ENCODE peak calls at places on chromosomes 1 and 21, in seven cellular contexts. One of them, this sample, is unnamed.

GRCh38 chr1:176058686-176059085 is 148.4 kb downstream of the COP1 start:
- DNase-seq in LHCN-M2: no peak
- DNase-seq in activated naive CD8-positive, alpha-beta T cell treated with anti-CD3 and anti-CD28 coated beads, Interleukin-2, amount 50 U/mL, for 24 hours: no peak
- DNase-seq in NCI-H526 treated with DMSO at 0.1 percent for 48 hours: no peak
- DNase-seq in HuH-7.5: peak; percentile 20
- DNase-seq in EL: no peak
- DNase-seq in RPMI7951: no peak
- DNase-seq in this sample: no peak

GRCh38 chr21:42846221-42846620 is 33.1 kb downstream of the WDR4 start:
- DNase-seq in LHCN-M2: no peak
- DNase-seq in activated naive CD8-positive, alpha-beta T cell treated with anti-CD3 and anti-CD28 coated beads, Interleukin-2, amount 50 U/mL, for 24 hours: no peak
- DNase-seq in NCI-H526 treated with DMSO at 0.1 percent for 48 hours: no peak
- DNase-seq in HuH-7.5: no peak
- DNase-seq in EL: no peak
- DNase-seq in RPMI7951: no peak
- DNase-seq in this sample: no peak

GRCh38 chr1:164767257-164768044 is 208.5 kb downstream of the PBX1 start:
- DNase-seq in LHCN-M2: peak; percentile 87
- DNase-seq in activated naive CD8-positive, alpha-beta T cell treated with anti-CD3 and anti-CD28 coated beads, Interleukin-2, amount 50 U/mL, for 24 hours: no peak
- DNase-seq in NCI-H526 treated with DMSO at 0.1 percent for 48 hours: no peak
- DNase-seq in HuH-7.5: no peak
- DNase-seq in EL: peak; percentile 93
- DNase-seq in RPMI7951: peak; percentile 92
- DNase-seq in this sample: no peak

GRCh38 chr1:203287109-203287893 is 18.0 kb upstream of the BTG2 start:
- DNase-seq in LHCN-M2: peak; percentile 90
- DNase-seq in activated naive CD8-positive, alpha-beta T cell treated with anti-CD3 and anti-CD28 coated beads, Interleukin-2, amount 50 U/mL, for 24 hours: peak; percentile 81
- DNase-seq in NCI-H526 treated with DMSO at 0.1 percent for 48 hours: no peak
- DNase-seq in HuH-7.5: peak; percentile 31
- DNase-seq in EL: no peak
- DNase-seq in RPMI7951: no peak
- DNase-seq in this sample: peak; percentile 90

GRCh38 chr1:85122169-85122568 is 73.9 kb upstream of the MCOLN3 start:
- DNase-seq in LHCN-M2: no peak
- DNase-seq in activated naive CD8-positive, alpha-beta T cell treated with anti-CD3 and anti-CD28 coated beads, Interleukin-2, amount 50 U/mL, for 24 hours: no peak
- DNase-seq in NCI-H526 treated with DMSO at 0.1 percent for 48 hours: no peak
- DNase-seq in HuH-7.5: no peak
- DNase-seq in EL: no peak
- DNase-seq in RPMI7951: no peak
- DNase-seq in this sample: no peak

GRCh38 chr1:183023601-183024351 is 556 bp downstream of the LAMC1 start:
- DNase-seq in LHCN-M2: peak; percentile 49
- DNase-seq in activated naive CD8-positive, alpha-beta T cell treated with anti-CD3 and anti-CD28 coated beads, Interleukin-2, amount 50 U/mL, for 24 hours: peak; percentile 51
- DNase-seq in NCI-H526 treated with DMSO at 0.1 percent for 48 hours: peak; percentile 90
- DNase-seq in HuH-7.5: peak; percentile 69
- DNase-seq in EL: peak; percentile 62
- DNase-seq in RPMI7951: peak; percentile 42
- DNase-seq in this sample: peak; percentile 58

GRCh38 chr1:72827285-72827684 is 544.9 kb upstream of the NEGR1 start:
- DNase-seq in LHCN-M2: peak; percentile 43
- DNase-seq in activated naive CD8-positive, alpha-beta T cell treated with anti-CD3 and anti-CD28 coated beads, Interleukin-2, amount 50 U/mL, for 24 hours: no peak
- DNase-seq in NCI-H526 treated with DMSO at 0.1 percent for 48 hours: no peak
- DNase-seq in HuH-7.5: peak; percentile 6
- DNase-seq in EL: peak; percentile 54
- DNase-seq in RPMI7951: no peak
- DNase-seq in this sample: no peak

GRCh38 chr1:64171797-64172281 is 31.6 kb upstream of the UBE2U start:
- DNase-seq in LHCN-M2: peak; percentile 52
- DNase-seq in activated naive CD8-positive, alpha-beta T cell treated with anti-CD3 and anti-CD28 coated beads, Interleukin-2, amount 50 U/mL, for 24 hours: no peak
- DNase-seq in NCI-H526 treated with DMSO at 0.1 percent for 48 hours: no peak
- DNase-seq in HuH-7.5: no peak
- DNase-seq in EL: peak; percentile 55
- DNase-seq in RPMI7951: peak; percentile 70
- DNase-seq in this sample: no peak

GRCh38 chr21:33985117-33986050 is 69.8 kb upstream of the ATP5PO start:
- DNase-seq in LHCN-M2: no peak
- DNase-seq in activated naive CD8-positive, alpha-beta T cell treated with anti-CD3 and anti-CD28 coated beads, Interleukin-2, amount 50 U/mL, for 24 hours: no peak
- DNase-seq in NCI-H526 treated with DMSO at 0.1 percent for 48 hours: no peak
- DNase-seq in HuH-7.5: no peak
- DNase-seq in EL: no peak
- DNase-seq in RPMI7951: no peak
- DNase-seq in this sample: no peak

GRCh38 chr1:179955731-179956130 is 1.1 kb downstream of the CEP350 start:
- DNase-seq in LHCN-M2: no peak
- DNase-seq in activated naive CD8-positive, alpha-beta T cell treated with anti-CD3 and anti-CD28 coated beads, Interleukin-2, amount 50 U/mL, for 24 hours: no peak
- DNase-seq in NCI-H526 treated with DMSO at 0.1 percent for 48 hours: no peak
- DNase-seq in HuH-7.5: no peak
- DNase-seq in EL: no peak
- DNase-seq in RPMI7951: no peak
- DNase-seq in this sample: no peak

GRCh38 chr1:205285391-205286101 is 36.0 kb downstream of the NUAK2 start:
- DNase-seq in LHCN-M2: no peak
- DNase-seq in activated naive CD8-positive, alpha-beta T cell treated with anti-CD3 and anti-CD28 coated beads, Interleukin-2, amount 50 U/mL, for 24 hours: peak; percentile 63
- DNase-seq in NCI-H526 treated with DMSO at 0.1 percent for 48 hours: no peak
- DNase-seq in HuH-7.5: no peak
- DNase-seq in EL: no peak
- DNase-seq in RPMI7951: peak; percentile 68
- DNase-seq in this sample: peak; percentile 75

GRCh38 chr1:116574581-116575291 is 3.9 kb upstream of the CD58 start:
- DNase-seq in LHCN-M2: peak; percentile 58
- DNase-seq in activated naive CD8-positive, alpha-beta T cell treated with anti-CD3 and anti-CD28 coated beads, Interleukin-2, amount 50 U/mL, for 24 hours: peak; percentile 63
- DNase-seq in NCI-H526 treated with DMSO at 0.1 percent for 48 hours: peak; percentile 42
- DNase-seq in HuH-7.5: peak; percentile 82
- DNase-seq in EL: peak; percentile 67
- DNase-seq in RPMI7951: peak; percentile 68
- DNase-seq in this sample: peak; percentile 75

GRCh38 chr1:84339503-84339902 is 38.0 kb downstream of the SAMD13 start:
- DNase-seq in LHCN-M2: peak; percentile 33
- DNase-seq in activated naive CD8-positive, alpha-beta T cell treated with anti-CD3 and anti-CD28 coated beads, Interleukin-2, amount 50 U/mL, for 24 hours: no peak
- DNase-seq in NCI-H526 treated with DMSO at 0.1 percent for 48 hours: no peak
- DNase-seq in HuH-7.5: no peak
- DNase-seq in EL: peak; percentile 11
- DNase-seq in RPMI7951: peak; percentile 29
- DNase-seq in this sample: no peak

GRCh38 chr1:119435061-119435460 is 20.1 kb downstream of the HSD3B2 start:
- DNase-seq in LHCN-M2: peak; percentile 49
- DNase-seq in activated naive CD8-positive, alpha-beta T cell treated with anti-CD3 and anti-CD28 coated beads, Interleukin-2, amount 50 U/mL, for 24 hours: no peak
- DNase-seq in NCI-H526 treated with DMSO at 0.1 percent for 48 hours: no peak
- DNase-seq in HuH-7.5: no peak
- DNase-seq in EL: no peak
- DNase-seq in RPMI7951: peak; percentile 25
- DNase-seq in this sample: no peak

GRCh38 chr1:21641076-21641475 is 28.1 kb downstream of the RAP1GAP start:
- DNase-seq in LHCN-M2: no peak
- DNase-seq in activated naive CD8-positive, alpha-beta T cell treated with anti-CD3 and anti-CD28 coated beads, Interleukin-2, amount 50 U/mL, for 24 hours: no peak
- DNase-seq in NCI-H526 treated with DMSO at 0.1 percent for 48 hours: no peak
- DNase-seq in HuH-7.5: no peak
- DNase-seq in EL: no peak
- DNase-seq in RPMI7951: no peak
- DNase-seq in this sample: no peak

GRCh38 chr1:109959974-109960744 is 24.4 kb upstream of the AHCYL1 start:
- DNase-seq in LHCN-M2: peak; percentile 82
- DNase-seq in activated naive CD8-positive, alpha-beta T cell treated with anti-CD3 and anti-CD28 coated beads, Interleukin-2, amount 50 U/mL, for 24 hours: no peak
- DNase-seq in NCI-H526 treated with DMSO at 0.1 percent for 48 hours: peak; percentile 98
- DNase-seq in HuH-7.5: peak; percentile 45
- DNase-seq in EL: peak; percentile 94
- DNase-seq in RPMI7951: peak; percentile 71
- DNase-seq in this sample: no peak

GRCh38 chr1:246875041-246876026 is 56.4 kb downstream of the AHCTF1 start:
- DNase-seq in LHCN-M2: peak; percentile 83
- DNase-seq in activated naive CD8-positive, alpha-beta T cell treated with anti-CD3 and anti-CD28 coated beads, Interleukin-2, amount 50 U/mL, for 24 hours: no peak
- DNase-seq in NCI-H526 treated with DMSO at 0.1 percent for 48 hours: no peak
- DNase-seq in HuH-7.5: no peak
- DNase-seq in EL: peak; percentile 84
- DNase-seq in RPMI7951: peak; percentile 58
- DNase-seq in this sample: peak; percentile 27

GRCh38 chr21:43864806-43865470 is at the start of gene AGPAT3:
- DNase-seq in LHCN-M2: no peak
- DNase-seq in activated naive CD8-positive, alpha-beta T cell treated with anti-CD3 and anti-CD28 coated beads, Interleukin-2, amount 50 U/mL, for 24 hours: peak; percentile 40
- DNase-seq in NCI-H526 treated with DMSO at 0.1 percent for 48 hours: no peak
- DNase-seq in HuH-7.5: no peak
- DNase-seq in EL: peak; percentile 23
- DNase-seq in RPMI7951: peak; percentile 24
- DNase-seq in this sample: peak; percentile 30

GRCh38 chr1:169201084-169201619 is 94.7 kb downstream of the ATP1B1 start:
- DNase-seq in LHCN-M2: peak; percentile 32
- DNase-seq in activated naive CD8-positive, alpha-beta T cell treated with anti-CD3 and anti-CD28 coated beads, Interleukin-2, amount 50 U/mL, for 24 hours: no peak
- DNase-seq in NCI-H526 treated with DMSO at 0.1 percent for 48 hours: no peak
- DNase-seq in HuH-7.5: no peak
- DNase-seq in EL: peak; percentile 71
- DNase-seq in RPMI7951: peak; percentile 11
- DNase-seq in this sample: no peak

GRCh38 chr1:204174958-204175357 is 8.8 kb upstream of the REN start:
- DNase-seq in LHCN-M2: no peak
- DNase-seq in activated naive CD8-positive, alpha-beta T cell treated with anti-CD3 and anti-CD28 coated beads, Interleukin-2, amount 50 U/mL, for 24 hours: no peak
- DNase-seq in NCI-H526 treated with DMSO at 0.1 percent for 48 hours: no peak
- DNase-seq in HuH-7.5: no peak
- DNase-seq in EL: no peak
- DNase-seq in RPMI7951: no peak
- DNase-seq in this sample: no peak

GRCh38 chr1:147238053-147238902 is 4.2 kb upstream of the CHD1L start:
- DNase-seq in LHCN-M2: no peak
- DNase-seq in activated naive CD8-positive, alpha-beta T cell treated with anti-CD3 and anti-CD28 coated beads, Interleukin-2, amount 50 U/mL, for 24 hours: no peak
- DNase-seq in NCI-H526 treated with DMSO at 0.1 percent for 48 hours: no peak
- DNase-seq in HuH-7.5: peak; percentile 44
- DNase-seq in EL: no peak
- DNase-seq in RPMI7951: no peak
- DNase-seq in this sample: no peak

GRCh38 chr1:3529099-3529729 is 74.7 kb downstream of the ARHGEF16 start:
- DNase-seq in LHCN-M2: no peak
- DNase-seq in activated naive CD8-positive, alpha-beta T cell treated with anti-CD3 and anti-CD28 coated beads, Interleukin-2, amount 50 U/mL, for 24 hours: no peak
- DNase-seq in NCI-H526 treated with DMSO at 0.1 percent for 48 hours: no peak
- DNase-seq in HuH-7.5: no peak
- DNase-seq in EL: no peak
- DNase-seq in RPMI7951: peak; percentile 50
- DNase-seq in this sample: no peak

GRCh38 chr1:47471163-47471562 is 33.3 kb downstream of the FOXD2 start:
- DNase-seq in LHCN-M2: no peak
- DNase-seq in activated naive CD8-positive, alpha-beta T cell treated with anti-CD3 and anti-CD28 coated beads, Interleukin-2, amount 50 U/mL, for 24 hours: no peak
- DNase-seq in NCI-H526 treated with DMSO at 0.1 percent for 48 hours: no peak
- DNase-seq in HuH-7.5: no peak
- DNase-seq in EL: no peak
- DNase-seq in RPMI7951: peak; percentile 17
- DNase-seq in this sample: no peak

GRCh38 chr1:58575831-58576726 is 973 bp downstream of the TACSTD2 start:
- DNase-seq in LHCN-M2: no peak
- DNase-seq in activated naive CD8-positive, alpha-beta T cell treated with anti-CD3 and anti-CD28 coated beads, Interleukin-2, amount 50 U/mL, for 24 hours: peak; percentile 44
- DNase-seq in NCI-H526 treated with DMSO at 0.1 percent for 48 hours: no peak
- DNase-seq in HuH-7.5: no peak
- DNase-seq in EL: no peak
- DNase-seq in RPMI7951: no peak
- DNase-seq in this sample: peak; percentile 59

GRCh38 chr1:71463144-71463543 is 382.3 kb upstream of the ZRANB2 start:
- DNase-seq in LHCN-M2: peak; percentile 41
- DNase-seq in activated naive CD8-positive, alpha-beta T cell treated with anti-CD3 and anti-CD28 coated beads, Interleukin-2, amount 50 U/mL, for 24 hours: no peak
- DNase-seq in NCI-H526 treated with DMSO at 0.1 percent for 48 hours: no peak
- DNase-seq in HuH-7.5: no peak
- DNase-seq in EL: peak; percentile 43
- DNase-seq in RPMI7951: no peak
- DNase-seq in this sample: no peak

GRCh38 chr1:27153549-27153886 is 1.4 kb downstream of the SLC9A1 start:
- DNase-seq in LHCN-M2: no peak
- DNase-seq in activated naive CD8-positive, alpha-beta T cell treated with anti-CD3 and anti-CD28 coated beads, Interleukin-2, amount 50 U/mL, for 24 hours: no peak
- DNase-seq in NCI-H526 treated with DMSO at 0.1 percent for 48 hours: no peak
- DNase-seq in HuH-7.5: no peak
- DNase-seq in EL: peak; percentile 47
- DNase-seq in RPMI7951: no peak
- DNase-seq in this sample: no peak

GRCh38 chr1:34763142-34763781 is 3.7 kb downstream of the GJB4 start:
- DNase-seq in LHCN-M2: no peak
- DNase-seq in activated naive CD8-positive, alpha-beta T cell treated with anti-CD3 and anti-CD28 coated beads, Interleukin-2, amount 50 U/mL, for 24 hours: no peak
- DNase-seq in NCI-H526 treated with DMSO at 0.1 percent for 48 hours: no peak
- DNase-seq in HuH-7.5: no peak
- DNase-seq in EL: peak; percentile 63
- DNase-seq in RPMI7951: peak; percentile 37
- DNase-seq in this sample: no peak

GRCh38 chr1:85464497-85465098 is 361 bp downstream of the DDAH1 start:
- DNase-seq in LHCN-M2: peak; percentile 70
- DNase-seq in activated naive CD8-positive, alpha-beta T cell treated with anti-CD3 and anti-CD28 coated beads, Interleukin-2, amount 50 U/mL, for 24 hours: peak; percentile 22
- DNase-seq in NCI-H526 treated with DMSO at 0.1 percent for 48 hours: peak; percentile 45
- DNase-seq in HuH-7.5: peak; percentile 41
- DNase-seq in EL: peak; percentile 84
- DNase-seq in RPMI7951: peak; percentile 67
- DNase-seq in this sample: peak; percentile 71

GRCh38 chr1:31414692-31415370 is 1.8 kb downstream of the SERINC2 start:
- DNase-seq in LHCN-M2: no peak
- DNase-seq in activated naive CD8-positive, alpha-beta T cell treated with anti-CD3 and anti-CD28 coated beads, Interleukin-2, amount 50 U/mL, for 24 hours: no peak
- DNase-seq in NCI-H526 treated with DMSO at 0.1 percent for 48 hours: no peak
- DNase-seq in HuH-7.5: no peak
- DNase-seq in EL: peak; percentile 18
- DNase-seq in RPMI7951: peak; percentile 76
- DNase-seq in this sample: no peak

GRCh38 chr1:109770331-109771095 is 6.8 kb upstream of the EPS8L3 start:
- DNase-seq in LHCN-M2: no peak
- DNase-seq in activated naive CD8-positive, alpha-beta T cell treated with anti-CD3 and anti-CD28 coated beads, Interleukin-2, amount 50 U/mL, for 24 hours: no peak
- DNase-seq in NCI-H526 treated with DMSO at 0.1 percent for 48 hours: no peak
- DNase-seq in HuH-7.5: no peak
- DNase-seq in EL: no peak
- DNase-seq in RPMI7951: no peak
- DNase-seq in this sample: no peak

GRCh38 chr1:54397090-54397591 is 9.1 kb downstream of the SSBP3 start:
- DNase-seq in LHCN-M2: no peak
- DNase-seq in activated naive CD8-positive, alpha-beta T cell treated with anti-CD3 and anti-CD28 coated beads, Interleukin-2, amount 50 U/mL, for 24 hours: no peak
- DNase-seq in NCI-H526 treated with DMSO at 0.1 percent for 48 hours: no peak
- DNase-seq in HuH-7.5: no peak
- DNase-seq in EL: no peak
- DNase-seq in RPMI7951: no peak
- DNase-seq in this sample: no peak

GRCh38 chr21:29265690-29266479 is 32.8 kb upstream of the BACH1 start:
- DNase-seq in LHCN-M2: peak; percentile 38
- DNase-seq in activated naive CD8-positive, alpha-beta T cell treated with anti-CD3 and anti-CD28 coated beads, Interleukin-2, amount 50 U/mL, for 24 hours: peak; percentile 43
- DNase-seq in NCI-H526 treated with DMSO at 0.1 percent for 48 hours: no peak
- DNase-seq in HuH-7.5: no peak
- DNase-seq in EL: peak; percentile 44
- DNase-seq in RPMI7951: peak; percentile 82
- DNase-seq in this sample: peak; percentile 78

GRCh38 chr1:90558126-90558525 is 159.0 kb downstream of the BARHL2 start:
- DNase-seq in LHCN-M2: no peak
- DNase-seq in activated naive CD8-positive, alpha-beta T cell treated with anti-CD3 and anti-CD28 coated beads, Interleukin-2, amount 50 U/mL, for 24 hours: no peak
- DNase-seq in NCI-H526 treated with DMSO at 0.1 percent for 48 hours: no peak
- DNase-seq in HuH-7.5: no peak
- DNase-seq in EL: no peak
- DNase-seq in RPMI7951: peak; percentile 9
- DNase-seq in this sample: no peak

GRCh38 chr1:78833491-78833890 is 173.0 kb downstream of the ADGRL4 start:
- DNase-seq in LHCN-M2: peak; percentile 94
- DNase-seq in activated naive CD8-positive, alpha-beta T cell treated with anti-CD3 and anti-CD28 coated beads, Interleukin-2, amount 50 U/mL, for 24 hours: no peak
- DNase-seq in NCI-H526 treated with DMSO at 0.1 percent for 48 hours: no peak
- DNase-seq in HuH-7.5: no peak
- DNase-seq in EL: peak; percentile 86
- DNase-seq in RPMI7951: peak; percentile 93
- DNase-seq in this sample: no peak

GRCh38 chr1:86906419-86906818 is 7.5 kb downstream of the SELENOF start:
- DNase-seq in LHCN-M2: no peak
- DNase-seq in activated naive CD8-positive, alpha-beta T cell treated with anti-CD3 and anti-CD28 coated beads, Interleukin-2, amount 50 U/mL, for 24 hours: no peak
- DNase-seq in NCI-H526 treated with DMSO at 0.1 percent for 48 hours: no peak
- DNase-seq in HuH-7.5: no peak
- DNase-seq in EL: no peak
- DNase-seq in RPMI7951: no peak
- DNase-seq in this sample: no peak

GRCh38 chr1:56320873-56321272 is 258.5 kb downstream of the PLPP3 start:
- DNase-seq in LHCN-M2: no peak
- DNase-seq in activated naive CD8-positive, alpha-beta T cell treated with anti-CD3 and anti-CD28 coated beads, Interleukin-2, amount 50 U/mL, for 24 hours: no peak
- DNase-seq in NCI-H526 treated with DMSO at 0.1 percent for 48 hours: no peak
- DNase-seq in HuH-7.5: no peak
- DNase-seq in EL: no peak
- DNase-seq in RPMI7951: no peak
- DNase-seq in this sample: no peak

GRCh38 chr1:53725238-53725689 is 13.7 kb downstream of the GLIS1 start:
- DNase-seq in LHCN-M2: peak; percentile 35
- DNase-seq in activated naive CD8-positive, alpha-beta T cell treated with anti-CD3 and anti-CD28 coated beads, Interleukin-2, amount 50 U/mL, for 24 hours: no peak
- DNase-seq in NCI-H526 treated with DMSO at 0.1 percent for 48 hours: no peak
- DNase-seq in HuH-7.5: no peak
- DNase-seq in EL: no peak
- DNase-seq in RPMI7951: no peak
- DNase-seq in this sample: peak; percentile 10